ENCODE peak calls at places on chromosomes 12 and 14, in ten cellular contexts. N is epithelial cell of esophagus, T is mucosa of descending colon, M is vagina, J is tibial artery, H is left lung, B is lower leg skin, G is endodermal cell, S is fibroblast of lung, Q is left ventricle myocardium inferior. K is an unnamed sample.

GRCh38 chr14:99287269-99287942 is 15.4 kb upstream of the BCL11B start:
- DNase-seq in N (no peak), T (no peak), M (no peak), J (no peak), H (no peak), B (no peak), G (no peak), S (peak; percentile 34), Q (no peak), K (no peak)

GRCh38 chr12:127145929-127146789 is 1120.8 kb upstream of the TMEM132C start:
- DNase-seq in N (peak; percentile 64), T (peak; percentile 74), M (no peak), J (no peak), H (peak; percentile 82), B (peak; percentile 88), G (no peak), S (peak; percentile 74), Q (peak; percentile 79), K (no peak)

GRCh38 chr12:42696424-42697149 is 107.0 kb upstream of the PRICKLE1 start:
- DNase-seq in N (no peak), T (peak; percentile 58), M (no peak), J (peak; percentile 89), H (no peak), B (peak; percentile 97), G (no peak), S (peak; percentile 89), Q (peak; percentile 76), K (no peak)

GRCh38 chr12:1640630-1641234 is 11.7 kb downstream of the WNT5B start:
- DNase-seq in N (no peak), T (no peak), M (no peak), J (no peak), H (no peak), B (no peak), G (peak; percentile 51), S (no peak), Q (no peak), K (no peak)

GRCh38 chr14:33773205-33774030 is 177.5 kb downstream of the EGLN3 start:
- DNase-seq in N (no peak), T (no peak), M (no peak), J (no peak), H (no peak), B (no peak), G (no peak), S (no peak), Q (no peak), K (no peak)

GRCh38 chr12:111411187-111411764 is 5.6 kb downstream of the SH2B3 start:
- DNase-seq in N (no peak), T (no peak), M (no peak), J (no peak), H (no peak), B (no peak), G (peak; percentile 71), S (no peak), Q (no peak), K (no peak)

GRCh38 chr12:41151789-41152188 is 36.3 kb upstream of the PDZRN4 start:
- DNase-seq in N (peak; percentile 91), T (no peak), M (no peak), J (no peak), H (no peak), B (no peak), G (no peak), S (peak; percentile 4), Q (no peak), K (no peak)

GRCh38 chr12:27733052-27733656 is 22.5 kb downstream of the MRPS35 start:
- DNase-seq in N (peak; percentile 55), T (peak; percentile 42), M (no peak), J (no peak), H (no peak), B (no peak), G (peak; percentile 58), S (peak; percentile 10), Q (no peak), K (no peak)

DNA sequence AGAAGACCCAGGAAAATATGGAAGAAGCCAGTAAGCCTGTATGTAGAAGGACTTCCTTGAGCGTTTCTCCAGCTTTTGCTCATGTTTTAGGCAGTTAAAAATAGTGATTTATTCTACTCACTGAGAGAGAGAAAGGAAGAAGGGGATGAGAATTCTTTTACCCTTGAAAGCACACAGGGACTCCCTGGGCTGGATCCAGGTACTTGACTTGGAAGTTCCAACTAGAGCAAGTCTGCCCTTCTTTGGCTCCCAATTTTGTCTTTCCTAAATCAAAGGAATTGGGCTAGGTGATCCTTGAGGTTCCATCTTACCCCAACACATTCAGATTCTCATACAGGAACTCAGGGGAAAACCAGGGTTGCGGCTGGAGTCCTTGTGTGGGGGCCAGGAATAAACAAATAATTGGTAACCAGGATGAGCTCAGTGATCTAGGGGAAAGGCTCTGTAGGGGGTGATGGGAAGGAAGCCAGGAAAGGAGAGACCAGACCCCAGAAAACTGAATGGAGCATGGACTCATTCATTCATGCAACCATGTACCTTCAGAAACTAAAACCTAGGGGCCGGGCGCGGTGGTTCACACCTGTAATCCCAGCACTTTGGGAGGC is 11.5 kb upstream of the ITGA5 start:
- DNase-seq in N (no peak), T (no peak), M (no peak), J (no peak), H (no peak), B (no peak), G (no peak), S (no peak), Q (no peak), K (no peak)
- H3K4me3 ChIP-seq in N (no peak overlapping the region), T (no peak overlapping the region), M (no peak overlapping the region), J (peak overlapping the region; percentile 18), H (no peak overlapping the region), B (no peak overlapping the region), G (no peak overlapping the region), S (no peak overlapping the region), Q (no peak overlapping the region), K (no peak overlapping the region)

DNA sequence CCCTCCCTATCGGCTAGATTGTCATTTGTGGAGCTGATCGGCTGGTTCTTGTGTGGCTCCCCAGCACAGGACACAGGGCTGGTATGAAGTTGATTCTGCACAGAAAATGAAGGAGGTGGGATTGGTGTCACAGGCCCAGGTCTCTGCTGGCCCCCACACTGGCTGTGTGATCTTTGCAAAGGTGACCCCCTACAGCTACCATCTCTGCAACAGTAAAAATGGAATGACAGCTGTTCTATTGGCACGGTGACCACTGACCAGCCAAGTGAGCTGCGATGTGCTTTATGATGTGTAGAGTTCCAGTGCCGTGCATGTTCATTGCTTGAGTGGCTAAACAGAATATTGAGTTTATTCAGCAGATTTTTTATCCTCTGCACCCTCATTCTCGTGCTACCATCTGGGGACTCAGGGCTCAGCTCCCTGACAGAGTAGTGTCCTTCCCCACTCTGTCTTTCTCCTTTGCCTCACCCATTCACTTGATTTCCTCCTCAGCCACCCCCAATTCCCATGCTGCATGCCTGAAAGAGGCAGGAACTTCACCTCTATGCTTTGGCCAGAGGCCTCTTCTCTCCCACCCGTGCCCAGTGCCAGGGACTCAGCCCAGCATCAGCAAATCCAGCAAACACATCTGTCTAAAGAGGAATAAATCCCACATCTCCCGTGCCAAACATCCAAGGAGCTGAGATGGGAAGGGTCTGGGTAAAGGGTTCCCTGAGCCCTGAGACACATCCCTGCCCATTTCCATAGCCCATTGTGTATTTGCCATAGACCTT is 21.2 kb downstream of the C14orf132 start:
- DNase-seq in N (no peak), T (no peak), M (no peak), J (peak; percentile 1), H (no peak), B (peak; percentile 69), G (peak; percentile 14), S (no peak), Q (no peak), K (no peak)
- TF ChIP-seq CTCF in N (no peak), T (no peak), M (no peak), J (no peak), H (no peak), B (no peak), G (no peak), S (no peak), Q (no peak), K (no peak)

GRCh38 chr12:64828713-64829112 is 4.3 kb downstream of the TBC1D30 start:
- DNase-seq in N (no peak), T (no peak), M (no peak), J (no peak), H (no peak), B (no peak), G (no peak), S (no peak), Q (no peak), K (no peak)

GRCh38 chr12:64824500-64825142 is at the start of gene TBC1D30:
- DNase-seq in N (no peak), T (no peak), M (no peak), J (no peak), H (peak; percentile 80), B (no peak), G (peak; percentile 81), S (peak; percentile 22), Q (no peak), K (no peak)

GRCh38 chr12:64826234-64826633 is 1.8 kb downstream of the TBC1D30 start:
- DNase-seq in N (peak; percentile 80), T (peak; percentile 88), M (no peak), J (no peak), H (no peak), B (no peak), G (peak; percentile 95), S (peak; percentile 59), Q (peak; percentile 51), K (no peak)

GRCh38 chr12:64824130-64824499 is 332 bp upstream of the TBC1D30 start:
- DNase-seq in N (no peak), T (no peak), M (no peak), J (no peak), H (no peak), B (no peak), G (no peak), S (no peak), Q (no peak), K (no peak)

DNA sequence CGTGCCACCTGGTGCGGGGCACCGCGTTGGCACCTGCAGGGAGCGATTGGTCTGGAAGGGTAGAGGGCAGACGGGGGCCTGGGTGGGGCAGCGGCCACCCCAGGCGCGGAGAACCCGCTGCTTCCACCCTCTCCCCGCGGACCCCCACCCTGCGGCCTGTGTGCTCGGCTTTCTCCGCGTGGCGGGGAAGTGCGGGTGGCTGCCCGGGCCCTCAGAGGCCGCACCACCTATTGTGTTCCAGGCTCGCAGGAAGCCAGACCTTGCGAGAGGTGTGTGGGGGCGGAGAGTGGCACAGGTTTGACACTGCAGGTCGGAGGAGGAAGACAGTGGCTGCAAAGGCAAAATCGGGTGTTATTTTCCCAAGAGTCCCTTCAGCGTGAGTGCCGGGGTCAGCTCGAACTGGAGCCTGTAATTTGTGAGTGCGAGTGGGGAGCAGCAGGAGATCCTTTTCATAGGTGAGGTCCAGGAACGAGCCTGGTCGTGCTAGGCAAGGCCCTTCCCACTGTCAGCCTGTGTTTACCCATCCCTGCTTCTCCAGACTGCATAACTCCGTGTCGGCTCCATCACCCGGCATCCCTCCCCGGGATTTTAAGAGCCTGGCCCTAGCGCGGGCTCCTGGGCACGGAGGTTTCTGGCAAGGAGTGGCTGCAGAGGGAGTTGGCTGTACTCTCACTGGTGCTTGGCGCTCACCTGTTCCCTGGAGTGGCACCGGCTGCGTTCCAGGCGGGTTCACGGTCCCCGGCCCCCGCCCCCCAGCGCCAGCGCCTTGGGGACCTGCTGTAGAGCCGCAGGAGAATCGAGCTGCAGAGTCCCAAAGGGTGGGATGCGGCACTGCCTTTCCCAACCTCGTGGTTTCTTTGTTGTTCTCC is 930 bp downstream of the TBC1D30 start:
- DNase-seq in N (no peak), T (no peak), M (no peak), J (no peak), H (peak; percentile 67), B (no peak), G (peak; percentile 75), S (no peak), Q (no peak), K (no peak)
- H3K4me3 ChIP-seq in N (no peak overlapping the region), T (no peak overlapping the region), M (peak overlapping the region; percentile 40), J (peak overlapping the region; percentile 35), H (peak overlapping the region; percentile 32), B (no peak overlapping the region), G (peak overlapping the region; percentile 77), S (no peak overlapping the region), Q (peak overlapping the region; percentile 67), K (no peak overlapping the region)

DNA sequence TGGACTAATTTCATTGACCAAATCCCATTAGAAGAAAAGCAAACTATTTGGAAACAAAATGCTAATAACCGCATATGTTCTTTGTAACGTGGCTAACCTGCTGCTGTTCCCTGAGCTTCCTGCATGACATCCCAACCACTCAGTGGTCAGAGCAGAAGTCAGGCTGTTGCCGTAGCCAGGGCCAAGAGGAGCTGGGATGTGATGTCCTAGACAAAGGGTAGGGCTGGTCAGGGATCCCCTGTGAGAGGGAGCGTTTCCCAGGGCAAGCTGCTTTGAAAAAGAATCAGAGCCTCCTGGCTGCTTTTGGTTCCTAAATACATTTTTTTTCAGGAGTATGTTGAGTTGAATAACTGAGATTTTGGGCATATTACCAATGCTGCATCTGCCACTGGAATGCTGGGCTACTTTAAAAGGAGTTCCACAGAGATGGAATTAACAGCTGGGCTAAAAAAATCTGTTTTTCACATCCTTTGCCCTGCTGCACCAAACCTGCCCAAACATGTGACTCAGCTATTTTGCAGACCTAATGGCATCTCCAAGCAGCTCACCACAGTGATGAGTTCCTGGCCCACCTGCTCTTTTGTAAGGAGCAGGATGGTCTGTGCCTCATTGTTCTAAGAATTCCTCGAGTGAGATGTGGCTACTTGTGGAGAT is 23.9 kb downstream of the ANKRD13A start:
- DNase-seq in N (peak; percentile 27), T (no peak), M (no peak), J (no peak), H (no peak), B (no peak), G (no peak), S (peak; percentile 93), Q (no peak), K (peak; percentile 63)
- TF ChIP-seq CTCF in N (no peak), T (no peak), M (no peak), J (no peak), H (no peak), B (no peak), G (no peak), S (no peak), Q (no peak), K (no peak)